ENCODE peak calls at places on chromosome 19, in nine cellular contexts. Q, H, K, W, L, M, U, I and S are unnamed samples.

GRCh38 chr19:34556500-34556899 is 74.9 kb downstream of the WTIP start:
- DNase-seq in Q (peak), H (no peak), K (peak), W (peak), L (no peak), M (no peak), U (peak), I (no peak), S (peak)

GRCh38 chr19:7482584-7483439 is 6.0 kb downstream of the PEX11G start:
- DNase-seq in Q (peak), H (no peak), K (no peak), W (no peak), L (no peak), M (no peak), U (peak), I (no peak), S (no peak)

GRCh38 chr19:41695745-41696144 is 7.7 kb upstream of the CEACAM7 start:
- DNase-seq in Q (no peak), H (no peak), K (no peak), W (no peak), L (no peak), M (no peak), U (no peak), I (no peak), S (no peak)

GRCh38 chr19:16180611-16181010 is 4.6 kb upstream of the FAM32A start:
- DNase-seq in Q (peak), H (no peak), K (no peak), W (peak), L (no peak), M (no peak), U (no peak), I (no peak), S (no peak)

GRCh38 chr19:40521276-40521675 is 54.5 kb downstream of the SPTBN4 start:
- DNase-seq in Q (peak), H (no peak), K (no peak), W (peak), L (no peak), M (peak), U (no peak), I (no peak), S (peak)

GRCh38 chr19:53254451-53255341 is at the start of gene ZNF677:
- DNase-seq in Q (peak), H (peak), K (peak), W (peak), L (peak), M (no peak), U (no peak), I (peak), S (peak)

GRCh38 chr19:38015216-38015615 is 108.2 kb downstream of the SIPA1L3 start:
- DNase-seq in Q (no peak), H (no peak), K (no peak), W (no peak), L (no peak), M (no peak), U (no peak), I (no peak), S (no peak)

GRCh38 chr19:2055871-2056809 is 5.1 kb upstream of the MKNK2 start:
- DNase-seq in Q (peak), H (no peak), K (no peak), W (peak), L (no peak), M (peak), U (peak), I (no peak), S (peak)

GRCh38 chr19:35347171-35347929 is at the start of gene FFAR1:
- DNase-seq in Q (no peak), H (peak), K (no peak), W (no peak), L (peak), M (no peak), U (no peak), I (peak), S (no peak)

GRCh38 chr19:35344511-35345031 is 3.1 kb upstream of the FFAR1 start:
- DNase-seq in Q (no peak), H (no peak), K (no peak), W (no peak), L (no peak), M (no peak), U (no peak), I (no peak), S (no peak)

GRCh38 chr19:45780448-45781281 is 1.6 kb downstream of the DMPK start:
- DNase-seq in Q (no peak), H (no peak), K (peak), W (no peak), L (no peak), M (no peak), U (no peak), I (no peak), S (no peak)

GRCh38 chr19:17332677-17333581 is 1.7 kb downstream of the ANO8 start:
- DNase-seq in Q (peak), H (no peak), K (no peak), W (peak), L (no peak), M (no peak), U (peak), I (peak), S (peak)

GRCh38 chr19:46265217-46265828 is 31.5 kb upstream of the HIF3A start:
- DNase-seq in Q (peak), H (peak), K (peak), W (peak), L (peak), M (peak), U (peak), I (peak), S (peak)

GRCh38 chr19:3289971-3290569 is 65.6 kb downstream of the CELF5 start:
- DNase-seq in Q (no peak), H (no peak), K (no peak), W (no peak), L (no peak), M (no peak), U (no peak), I (no peak), S (no peak)

GRCh38 chr19:16920816-16921529 is 32.2 kb downstream of the F2RL3 start:
- DNase-seq in Q (peak), H (no peak), K (no peak), W (peak), L (no peak), M (peak), U (no peak), I (no peak), S (no peak)

GRCh38 chr19:19552811-19553210 is 14.7 kb downstream of the CILP2 start:
- DNase-seq in Q (peak), H (no peak), K (peak), W (peak), L (no peak), M (peak), U (no peak), I (no peak), S (no peak)

GRCh38 chr19:13476071-13476470 is 30.2 kb downstream of the CACNA1A start:
- DNase-seq in Q (no peak), H (no peak), K (no peak), W (no peak), L (no peak), M (no peak), U (no peak), I (no peak), S (peak)

GRCh38 chr19:8641908-8642547 is 11.6 kb downstream of the NFILZ start:
- DNase-seq in Q (peak), H (no peak), K (peak), W (peak), L (no peak), M (peak), U (no peak), I (peak), S (peak)

GRCh38 chr19:18948075-18948975 is 7.3 kb upstream of the HOMER3 start:
- DNase-seq in Q (no peak), H (no peak), K (no peak), W (no peak), L (no peak), M (no peak), U (no peak), I (no peak), S (no peak)

GRCh38 chr19:45592366-45592765 is 7.8 kb upstream of the OPA3 start:
- DNase-seq in Q (no peak), H (no peak), K (no peak), W (no peak), L (no peak), M (no peak), U (no peak), I (no peak), S (no peak)

GRCh38 chr19:682678-683320 is 6.6 kb downstream of the FSTL3 start:
- DNase-seq in Q (no peak), H (no peak), K (no peak), W (no peak), L (no peak), M (no peak), U (no peak), I (no peak), S (no peak)

GRCh38 chr19:38769635-38770211 is 3.6 kb downstream of the LGALS7 start:
- DNase-seq in Q (peak), H (peak), K (peak), W (peak), L (peak), M (no peak), U (peak), I (peak), S (no peak)

GRCh38 chr19:12778020-12778904 is 2.9 kb upstream of the HOOK2 start:
- DNase-seq in Q (peak), H (peak), K (peak), W (peak), L (no peak), M (no peak), U (peak), I (peak), S (peak)

GRCh38 chr19:11279505-11280236 is 16.3 kb upstream of the TSPAN16 start:
- DNase-seq in Q (no peak), H (no peak), K (no peak), W (no peak), L (peak), M (no peak), U (no peak), I (peak), S (no peak)

GRCh38 chr19:12749938-12750521 is 1.6 kb upstream of the BEST2 start:
- DNase-seq in Q (peak), H (no peak), K (no peak), W (peak), L (no peak), M (no peak), U (no peak), I (no peak), S (no peak)

GRCh38 chr19:9881720-9882119 is 46.6 kb downstream of the PIN1 start:
- DNase-seq in Q (no peak), H (no peak), K (no peak), W (no peak), L (no peak), M (no peak), U (no peak), I (no peak), S (no peak)

GRCh38 chr19:16160943-16161560 is 12.3 kb downstream of the CIB3 start:
- DNase-seq in Q (peak), H (no peak), K (no peak), W (peak), L (no peak), M (no peak), U (no peak), I (peak), S (no peak)